ENCODE peak calls at places on chromosomes 1 and 21, in four cellular contexts. X, B, W and M are unnamed samples.

GRCh38 chr1:15730423-15730822 is 5.6 kb upstream of the SLC25A34 start:
- DNase-seq in X (peak), B (no peak), W (no peak), M (no peak)

GRCh38 chr1:52727114-52727586 is 897 bp downstream of the ZYG11B start:
- DNase-seq in X (no peak), B (peak), W (no peak), M (no peak)

GRCh38 chr1:100530901-100531487 is 6.9 kb upstream of the GPR88 start:
- DNase-seq in X (no peak), B (peak), W (peak), M (peak)

GRCh38 chr1:55443175-55443933 is 228.2 kb upstream of the USP24 start:
- DNase-seq in X (peak), B (no peak), W (peak), M (peak)

GRCh38 chr21:37792046-37792445 is 124.2 kb downstream of the KCNJ6 start:
- DNase-seq in X (no peak), B (no peak), W (no peak), M (peak)

GRCh38 chr21:23131177-23131576 is 2133.0 kb downstream of the NCAM2 start:
- DNase-seq in X (no peak), B (no peak), W (no peak), M (no peak)

GRCh38 chr1:115299266-115299665 is 38.8 kb downstream of the NGF start:
- DNase-seq in X (no peak), B (no peak), W (no peak), M (no peak)

GRCh38 chr1:215083408-215083961 is 948 bp downstream of the KCNK2 start:
- DNase-seq in X (no peak), B (no peak), W (peak), M (no peak)

GRCh38 chr1:208581252-208581651 is 337.1 kb upstream of the PLXNA2 start:
- DNase-seq in X (no peak), B (no peak), W (no peak), M (no peak)

GRCh38 chr1:119294199-119294598 is 74.4 kb upstream of the HAO2 start:
- DNase-seq in X (no peak), B (no peak), W (no peak), M (no peak)

GRCh38 chr1:58618303-58618702 is 41.3 kb upstream of the TACSTD2 start:
- DNase-seq in X (no peak), B (no peak), W (peak), M (peak)

GRCh38 chr1:198032668-198033067 is 115.5 kb downstream of the LHX9 start:
- DNase-seq in X (no peak), B (no peak), W (no peak), M (no peak)

GRCh38 chr1:54949971-54950360 is 30.5 kb upstream of the TMEM61 start:
- DNase-seq in X (no peak), B (no peak), W (no peak), M (no peak)

GRCh38 chr1:22731924-22732522 is 21.4 kb downstream of the EPHB2 start:
- DNase-seq in X (no peak), B (no peak), W (no peak), M (no peak)

GRCh38 chr1:51907079-51907702 is 28.7 kb upstream of the NRDC start:
- DNase-seq in X (no peak), B (peak), W (no peak), M (no peak)

GRCh38 chr1:175933801-175934200 is 190.4 kb upstream of the TNR start:
- DNase-seq in X (no peak), B (no peak), W (no peak), M (peak)

GRCh38 chr1:47442202-47442601 is 4.4 kb downstream of the FOXD2 start:
- DNase-seq in X (no peak), B (no peak), W (no peak), M (no peak)

GRCh38 chr1:29811727-29812396 is 575.5 kb downstream of the PTPRU start:
- DNase-seq in X (no peak), B (no peak), W (no peak), M (no peak)

GRCh38 chr1:201739492-201740085 is 89.4 kb upstream of the IPO9 start:
- DNase-seq in X (no peak), B (peak), W (peak), M (no peak)

GRCh38 chr1:39275836-39276507 is 71.5 kb downstream of the MACF1 start:
- DNase-seq in X (no peak), B (no peak), W (no peak), M (no peak)

GRCh38 chr1:116666747-116667576 is 571 bp downstream of the IGSF3 start:
- DNase-seq in X (no peak), B (peak), W (no peak), M (no peak)

GRCh38 chr1:14600405-14601150 is 2.1 kb downstream of the KAZN start:
- DNase-seq in X (no peak), B (no peak), W (no peak), M (no peak)

GRCh38 chr1:8419172-8419571 is 101.3 kb downstream of the SLC45A1 start:
- DNase-seq in X (no peak), B (no peak), W (no peak), M (no peak)

GRCh38 chr1:232263452-232263851 is 366.5 kb downstream of the SIPA1L2 start:
- DNase-seq in X (no peak), B (no peak), W (no peak), M (no peak)

GRCh38 chr1:240695416-240695815 is 83.5 kb upstream of the GREM2 start:
- DNase-seq in X (no peak), B (no peak), W (no peak), M (no peak)

GRCh38 chr1:238681451-238681850 is 704.9 kb upstream of the CHRM3 start:
- DNase-seq in X (no peak), B (no peak), W (no peak), M (peak)

GRCh38 chr1:243974451-243975292 is 76.4 kb upstream of the ZBTB18 start:
- DNase-seq in X (no peak), B (no peak), W (no peak), M (peak)

GRCh38 chr1:186325239-186325638 is 49.8 kb downstream of the TPR start:
- DNase-seq in X (no peak), B (peak), W (no peak), M (peak)

GRCh38 chr1:214380986-214381695 is 100.2 kb downstream of the SMYD2 start:
- DNase-seq in X (no peak), B (no peak), W (no peak), M (no peak)

GRCh38 chr1:200302192-200302892 is 107.5 kb downstream of the ZNF281 start:
- DNase-seq in X (no peak), B (peak), W (no peak), M (peak)

GRCh38 chr21:14569868-14570267 is 23.8 kb upstream of the SAMSN1 start:
- DNase-seq in X (no peak), B (no peak), W (no peak), M (no peak)

GRCh38 chr1:61452354-61452990 is 272.5 kb downstream of the TM2D1 start:
- DNase-seq in X (no peak), B (no peak), W (no peak), M (no peak)
- H3K27ac ChIP-seq in X (peak), B (no peak), W (peak), M (peak)

DNA sequence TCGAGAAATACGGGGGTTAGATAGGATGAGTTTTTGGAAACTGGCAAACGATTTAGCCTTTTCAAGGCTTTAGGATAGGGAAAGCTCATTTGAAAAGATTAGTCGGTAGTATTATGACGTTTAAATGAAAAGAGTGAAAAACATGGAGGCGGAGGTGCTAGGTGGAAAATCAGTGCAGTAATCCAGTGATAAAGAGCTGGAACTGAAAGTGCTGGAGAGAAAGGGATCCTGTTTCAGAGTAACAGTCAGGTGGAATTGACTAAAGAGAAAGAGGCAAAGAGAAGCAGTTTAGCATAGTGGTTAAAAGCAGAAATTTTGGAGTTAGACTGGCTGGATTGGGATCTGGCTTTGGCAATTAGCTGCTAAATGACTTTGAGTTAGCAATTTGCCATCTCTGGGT is 945 bp downstream of the WDR3 start:
- DNase-seq in X (no peak), B (no peak), W (no peak), M (no peak)
- H3K4me3 ChIP-seq in X (peak), B (peak), W (peak), M (peak)

GRCh38 chr1:205948886-205949285 is 5.6 kb upstream of the SLC26A9 start:
- DNase-seq in X (no peak), B (no peak), W (no peak), M (no peak)

GRCh38 chr1:205948000-205948399 is 4.7 kb upstream of the SLC26A9 start:
- DNase-seq in X (no peak), B (no peak), W (no peak), M (no peak)

GRCh38 chr1:205949753-205950152 is 6.5 kb upstream of the SLC26A9 start:
- DNase-seq in X (no peak), B (no peak), W (no peak), M (no peak)

GRCh38 chr1:205945056-205945455 is 1.8 kb upstream of the SLC26A9 start:
- DNase-seq in X (no peak), B (no peak), W (no peak), M (no peak)

GRCh38 chr1:205947024-205947423 is 3.8 kb upstream of the SLC26A9 start:
- DNase-seq in X (peak), B (no peak), W (no peak), M (no peak)
- H3K27ac ChIP-seq in X (no peak), B (no peak), W (no peak), M (no peak)

GRCh38 chr1:112461200-112461871 is 47.4 kb upstream of the WNT2B start:
- DNase-seq in X (no peak), B (no peak), W (no peak), M (no peak)

GRCh38 chr1:112464501-112464900 is 44.3 kb upstream of the WNT2B start:
- DNase-seq in X (no peak), B (no peak), W (no peak), M (no peak)

GRCh38 chr1:112465122-112465521 is 43.6 kb upstream of the WNT2B start:
- DNase-seq in X (no peak), B (no peak), W (no peak), M (peak)

GRCh38 chr1:112462953-112463279 is 45.8 kb upstream of the WNT2B start:
- DNase-seq in X (no peak), B (no peak), W (no peak), M (no peak)

DNA sequence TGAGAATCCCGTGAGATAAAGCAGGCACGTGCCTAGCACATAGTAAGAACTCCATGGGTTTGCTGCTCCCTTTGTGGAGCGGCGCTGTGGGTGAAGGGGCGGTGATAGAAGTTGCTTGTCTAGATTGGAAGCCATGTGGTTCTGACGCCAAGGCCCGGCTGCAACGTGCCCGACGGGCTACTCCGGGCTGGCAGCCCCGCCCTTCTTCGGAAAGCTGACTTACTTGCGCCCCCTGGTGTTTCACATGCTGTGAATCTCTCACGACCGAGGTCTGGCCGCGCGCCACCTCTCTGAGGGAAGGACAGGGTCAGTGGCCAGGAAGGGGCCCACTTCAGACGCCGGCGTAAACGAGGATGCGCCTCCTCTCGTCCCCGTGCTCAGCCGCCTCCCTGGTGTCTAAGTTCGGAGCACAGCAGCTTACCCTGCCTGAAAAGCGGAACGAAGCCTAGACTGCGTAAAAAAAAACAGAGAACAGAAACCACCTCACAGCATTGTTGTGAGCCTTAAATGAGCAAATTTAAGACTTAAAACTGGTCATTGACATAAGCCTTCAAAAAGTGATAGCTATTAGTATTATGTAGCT is 42.6 kb upstream of the WNT2B start:
- DNase-seq in X (peak), B (peak), W (peak), M (peak)
- H3K4me3 ChIP-seq in X (peak), B (no peak), W (peak), M (peak)

GRCh38 chr1:86828024-86828423 is 85.9 kb downstream of the SELENOF start:
- DNase-seq in X (no peak), B (no peak), W (no peak), M (no peak)

GRCh38 chr1:86832409-86832808 is 81.5 kb downstream of the SELENOF start:
- DNase-seq in X (no peak), B (no peak), W (no peak), M (no peak)

DNA sequence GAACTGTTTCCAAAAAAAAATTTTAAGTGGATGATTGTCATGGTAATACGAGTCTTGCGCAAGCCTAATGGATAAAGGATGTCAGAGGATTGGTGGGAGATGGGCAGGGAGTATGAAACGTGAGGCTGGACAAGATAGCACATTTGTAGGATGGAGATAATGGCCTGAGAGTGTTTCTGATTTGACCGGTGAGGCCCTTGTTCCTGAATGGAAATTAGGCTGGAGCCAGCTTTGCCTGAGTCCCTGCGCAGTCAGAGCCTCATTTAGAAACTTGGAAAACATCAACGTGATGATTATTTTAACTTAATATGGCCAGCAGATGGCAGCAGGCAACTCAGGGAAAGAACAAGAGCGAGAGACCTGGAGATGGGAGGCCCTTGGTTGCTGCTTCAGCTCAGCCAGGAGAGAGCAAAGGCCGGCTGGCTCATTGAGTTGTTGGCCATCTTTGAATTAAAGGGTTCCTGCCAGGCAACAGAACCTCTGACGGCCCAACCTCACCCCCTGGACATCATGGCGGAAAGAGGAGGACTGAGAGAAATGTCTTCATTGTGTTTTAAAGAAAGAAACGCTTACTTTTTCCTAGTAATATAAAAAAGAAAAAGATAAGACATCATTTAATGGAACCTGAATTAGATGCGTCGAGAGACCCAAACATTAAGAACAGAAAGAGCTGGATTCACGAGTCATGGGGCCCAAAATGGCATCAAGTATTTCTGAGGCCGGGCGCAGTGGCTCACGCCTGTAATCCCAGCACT is 80.3 kb downstream of the SELENOF start:
- DNase-seq in X (peak), B (peak), W (peak), M (peak)
- H3K27ac ChIP-seq in X (no peak), B (no peak), W (no peak), M (no peak)